ENCODE peak calls at places on chromosomes 13 and 19, in ten cellular contexts. R is adrenal gland, E is esophagus muscularis mucosa, X is A549, F is heart left ventricle, U is suprapubic skin, T is sigmoid colon, L is stomach, D is endothelial cell of umbilical vein, B is H54. V is an unnamed sample.

GRCh38 chr13:92769064-92769463 is 457.5 kb upstream of the GPC6 start:
- DNase-seq in E (no peak), U (no peak), R (no peak), L (no peak), T (no peak), D (no peak), X (no peak), B (no peak), F (no peak), V (no peak)

GRCh38 chr13:76663941-76664340 is 222.3 kb downstream of the KCTD12 start:
- DNase-seq in R (no peak), L (no peak), U (no peak), F (no peak), T (no peak), B (no peak), X (no peak), E (no peak), D (no peak), V (no peak)

GRCh38 chr19:31938675-31939074 is 406.7 kb upstream of the ZNF507 start:
- DNase-seq in L (no peak), R (no peak), F (no peak), D (no peak), E (no peak), X (no peak), U (no peak), B (no peak), T (no peak), V (no peak)

GRCh38 chr19:12610540-12611360 is at the start of the genes ZNF490 and ZNF791:
- DNase-seq in U (peak), D (peak), L (peak), B (peak), R (peak), F (peak), E (peak), T (peak), X (peak), V (peak)

GRCh38 chr19:33348301-33349010 is 25.1 kb upstream of the CEBPG start:
- DNase-seq in X (no peak), R (no peak), B (peak), D (no peak), L (no peak), E (no peak), U (no peak), T (no peak), F (no peak), V (no peak)

GRCh38 chr13:98813993-98814392 is 61.5 kb upstream of the SLC15A1 start:
- DNase-seq in R (no peak), D (no peak), F (no peak), E (no peak), L (no peak), B (no peak), T (no peak), X (no peak), U (no peak), V (no peak)

GRCh38 chr13:27374126-27374613 is 50.2 kb upstream of the GTF3A start:
- DNase-seq in D (no peak), B (no peak), T (no peak), U (no peak), X (no peak), L (no peak), R (no peak), E (no peak), F (no peak), V (no peak)

GRCh38 chr13:45695198-45695730 is 6.9 kb upstream of the CBY2 start:
- DNase-seq in U (no peak), F (no peak), B (no peak), E (peak), D (no peak), L (no peak), T (no peak), R (no peak), X (no peak), V (no peak)

GRCh38 chr13:44219808-44220544 is 153.6 kb upstream of the SERP2 start:
- DNase-seq in D (peak), R (peak), F (no peak), L (no peak), T (no peak), B (peak), E (no peak), X (peak), U (no peak), V (no peak)

GRCh38 chr13:91618315-91618714 is 219.9 kb downstream of the GPC5 start:
- DNase-seq in E (no peak), F (no peak), B (no peak), D (no peak), X (no peak), T (no peak), R (no peak), U (no peak), L (no peak), V (no peak)

GRCh38 chr19:1256646-1257474 is 8.5 kb downstream of the MIDN start:
- DNase-seq in R (no peak), B (no peak), L (no peak), X (no peak), F (no peak), T (no peak), E (no peak), U (no peak), D (no peak), V (no peak)

GRCh38 chr19:1258707-1259205 is 10.4 kb downstream of the MIDN start:
- DNase-seq in B (no peak), X (peak), D (no peak), T (no peak), E (no peak), F (no peak), R (no peak), U (no peak), L (no peak), V (no peak)

GRCh38 chr19:1259206-1259872 is 9.8 kb upstream of the CIRBP start:
- DNase-seq in E (no peak), T (peak), B (peak), D (peak), L (peak), X (peak), U (peak), F (peak), R (peak), V (no peak)

GRCh38 chr19:1257475-1258160 is 9.2 kb downstream of the MIDN start:
- DNase-seq in E (no peak), L (no peak), U (no peak), R (no peak), B (no peak), T (no peak), X (no peak), D (no peak), F (no peak), V (no peak)

GRCh38 chr19:1258161-1258492 is 9.7 kb downstream of the MIDN start:
- DNase-seq in U (no peak), T (no peak), E (no peak), R (no peak), F (no peak), X (no peak), B (no peak), D (no peak), L (no peak), V (no peak)
- TF ChIP-seq POLR2A in U (no peak), T (no peak), E (no peak), R (no peak), F (no peak), X (no peak), B (no peak), D (no peak), L (no peak), V (no peak)

GRCh38 chr19:7500811-7501450 is 12.1 kb upstream of the PEX11G start:
- DNase-seq in D (peak), E (no peak), X (peak), F (no peak), L (peak), T (no peak), U (no peak), R (peak), B (no peak), V (peak)
- TF ChIP-seq POLR2A in D (no peak), E (no peak), X (peak), F (no peak), L (no peak), T (no peak), U (no peak), R (no peak), B (no peak), V (no peak)

GRCh38 chr19:49011194-49011593 is 5.7 kb downstream of the LHB start:
- DNase-seq in T (no peak), X (no peak), E (no peak), U (no peak), F (no peak), B (no peak), R (no peak), L (no peak), D (no peak), V (no peak)

GRCh38 chr19:49014870-49015255 is 2.0 kb downstream of the LHB start:
- DNase-seq in X (no peak), R (no peak), B (no peak), L (no peak), D (no peak), U (no peak), E (no peak), F (no peak), T (no peak), V (no peak)

GRCh38 chr19:49017041-49017665 is at the start of gene LHB:
- DNase-seq in U (no peak), B (no peak), T (no peak), R (no peak), E (no peak), F (no peak), L (no peak), X (no peak), D (no peak), V (no peak)

GRCh38 chr19:49016067-49016839 is 638 bp downstream of the LHB start:
- DNase-seq in D (no peak), E (no peak), R (no peak), T (no peak), F (no peak), U (no peak), X (no peak), B (no peak), L (no peak), V (no peak)

GRCh38 chr19:49014123-49014869 is 2.6 kb downstream of the LHB start:
- DNase-seq in F (no peak), U (no peak), T (no peak), L (no peak), B (no peak), E (no peak), X (no peak), D (no peak), R (peak), V (no peak)
- TF ChIP-seq POLR2A in F (no peak), U (no peak), T (no peak), L (no peak), B (no peak), E (no peak), X (no peak), D (no peak), R (no peak), V (no peak)

DNA sequence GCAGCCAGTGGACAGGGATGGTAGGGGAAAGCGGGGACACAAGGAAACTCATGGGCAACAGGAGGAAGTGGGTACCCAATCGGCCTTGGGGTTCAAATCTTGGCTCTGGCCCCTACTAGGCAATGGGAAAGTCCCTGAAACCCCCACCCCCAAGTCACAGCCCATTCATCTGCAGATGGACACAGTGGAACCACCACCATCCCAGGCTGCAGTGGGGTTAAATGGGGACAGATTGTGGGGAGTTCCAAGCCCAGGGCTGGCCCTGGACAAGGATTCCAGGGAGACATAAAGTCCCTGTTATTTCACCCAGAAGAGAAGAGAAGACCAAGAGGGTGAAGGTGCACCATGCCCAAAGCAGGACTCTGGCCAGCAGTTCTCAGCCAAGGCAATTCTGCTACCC is 48.5 kb downstream of the CPAMD8 start:
- DNase-seq in X (no peak), L (no peak), U (no peak), F (no peak), D (no peak), T (no peak), E (no peak), R (no peak), B (no peak), V (no peak)
- TF ChIP-seq POLR2A in X (no peak), L (no peak), U (no peak), F (no peak), D (no peak), T (no peak), E (no peak), R (no peak), B (no peak), V (no peak)

DNA sequence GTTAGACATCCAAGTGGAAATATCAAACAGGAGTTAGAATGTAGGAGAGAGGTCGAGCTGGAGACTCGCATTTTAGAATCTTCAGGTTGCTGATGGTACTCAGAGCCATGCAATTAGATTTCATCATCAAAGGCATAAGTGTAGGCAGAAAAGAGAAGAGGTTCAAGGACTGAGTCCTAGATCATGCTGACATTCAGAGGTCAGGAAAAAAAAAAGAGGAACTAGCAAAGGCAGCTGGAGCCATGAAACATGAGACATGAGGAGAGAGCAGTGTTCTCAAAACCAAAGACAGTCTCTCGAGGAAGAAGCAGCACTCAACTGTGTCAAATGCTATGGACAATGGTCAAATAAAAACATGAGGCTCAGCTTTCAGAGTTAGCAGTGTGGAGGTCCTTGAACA is 12.4 kb upstream of the TPP2 start:
- DNase-seq in D (no peak), F (no peak), E (no peak), R (no peak), X (no peak), U (no peak), L (no peak), B (no peak), T (no peak), V (no peak)
- TF ChIP-seq POLR2A in D (no peak), F (no peak), E (no peak), R (no peak), X (no peak), U (no peak), L (no peak), B (no peak), T (no peak), V (no peak)

DNA sequence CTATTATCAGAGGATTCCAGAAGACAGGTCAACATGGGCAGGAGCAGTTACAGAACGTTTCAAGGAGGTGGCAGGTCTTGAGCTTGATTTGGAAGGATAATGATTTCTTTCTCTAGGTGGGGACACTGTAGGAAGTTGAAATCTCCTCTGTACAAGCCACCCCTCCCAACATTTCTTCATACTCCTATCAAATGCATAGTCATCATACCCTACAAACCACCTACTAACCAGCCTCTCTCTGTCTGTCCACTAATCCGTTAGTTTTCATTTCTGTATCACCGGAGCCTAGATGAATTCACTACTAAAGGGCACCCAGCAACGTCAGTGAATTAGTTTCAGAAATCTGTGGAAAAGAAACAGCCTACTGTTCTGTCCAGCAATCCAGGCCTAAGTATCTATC is 1.3 kb downstream of the ATP7B start:
- DNase-seq in L (no peak), E (no peak), T (no peak), D (no peak), X (no peak), U (no peak), R (no peak), F (no peak), B (no peak), V (no peak)
- TF ChIP-seq POLR2A in L (no peak), E (no peak), T (no peak), D (no peak), X (no peak), U (no peak), R (no peak), F (no peak), B (no peak), V (no peak)

DNA sequence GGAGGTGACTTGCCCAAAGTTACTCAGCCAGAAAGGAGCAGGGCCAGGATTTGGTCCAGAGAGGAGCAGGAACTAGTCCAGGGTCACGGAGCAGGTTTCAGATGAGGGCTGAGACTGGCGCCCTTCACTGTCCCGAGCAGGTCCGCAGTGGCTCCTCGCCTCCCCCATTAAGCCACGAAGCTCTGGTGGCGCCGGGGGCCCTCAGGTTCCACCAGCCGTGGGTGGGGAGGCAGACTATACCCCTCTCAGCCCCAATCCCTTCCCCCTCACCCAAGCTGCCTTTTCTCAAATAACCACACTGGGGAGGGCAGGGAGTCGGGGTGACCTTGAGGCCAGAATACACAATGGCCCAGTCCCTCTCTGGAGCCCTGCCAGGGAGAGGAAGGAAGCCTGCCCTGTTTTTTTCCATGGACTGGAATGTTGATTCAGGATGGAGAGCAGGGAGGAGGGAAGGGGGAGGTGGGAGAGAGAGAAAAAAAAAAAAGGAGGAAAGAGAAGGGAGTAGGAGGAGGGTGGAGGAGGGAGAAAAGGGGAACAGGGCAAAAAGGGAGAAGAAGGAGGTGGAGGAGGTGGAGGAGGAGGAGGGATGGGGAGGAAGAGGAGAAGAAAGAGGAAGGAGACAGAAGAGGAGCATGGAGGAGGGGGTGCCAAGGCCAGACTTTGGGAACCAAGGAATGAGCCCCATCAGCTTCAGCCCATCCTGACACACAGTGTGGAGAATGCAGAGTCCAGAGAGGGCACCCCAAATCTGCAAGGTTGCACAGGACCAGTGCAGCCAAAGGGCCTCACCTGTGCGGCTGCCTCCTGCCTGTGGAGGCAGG is 19.7 kb downstream of the CEACAM16 start:
- DNase-seq in L (peak), E (no peak), T (peak), D (peak), R (peak), X (peak), B (peak), F (peak), U (no peak), V (peak)
- TF ChIP-seq POLR2A in L (no peak), E (no peak), T (no peak), D (no peak), R (no peak), X (peak), B (no peak), F (no peak), U (no peak), V (no peak)

DNA sequence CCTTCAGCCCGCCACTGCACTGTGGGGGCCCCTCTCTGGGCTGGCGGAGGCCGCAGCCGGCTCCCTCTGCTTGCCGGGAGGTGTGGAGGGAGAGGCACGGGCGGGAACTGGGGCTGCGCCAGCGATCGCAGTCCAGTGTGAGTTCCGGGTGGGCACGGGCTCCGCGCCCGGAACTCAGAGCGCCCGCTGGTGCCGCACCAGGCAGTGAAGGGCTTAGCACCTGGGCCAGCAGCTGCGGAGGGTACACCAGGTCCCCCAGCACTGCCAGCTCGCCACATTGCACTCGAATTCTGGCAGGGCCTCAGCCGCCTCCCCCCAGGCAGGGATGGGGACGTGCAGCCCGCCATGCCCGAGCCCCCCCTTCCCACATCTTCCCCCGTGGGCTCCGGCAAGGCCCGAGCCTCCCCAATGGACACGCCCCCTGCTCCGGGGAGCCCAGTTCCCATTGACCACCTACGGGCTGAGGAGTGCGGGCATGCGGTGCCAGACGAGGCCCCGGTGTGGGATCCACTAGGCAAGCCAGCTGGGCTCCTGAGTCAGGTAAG is 135.9 kb upstream of the RFC3 start:
- DNase-seq in U (no peak), R (no peak), E (no peak), F (no peak), D (no peak), X (no peak), T (no peak), B (no peak), L (no peak), V (no peak)
- TF ChIP-seq POLR2A in U (no peak), R (no peak), E (no peak), F (no peak), D (no peak), X (no peak), T (no peak), B (no peak), L (no peak), V (no peak)

GRCh38 chr13:39095500-39095899 is 57.2 kb downstream of the NHLRC3 start:
- DNase-seq in E (no peak), D (no peak), L (no peak), R (no peak), U (no peak), T (no peak), X (no peak), F (no peak), B (no peak), V (no peak)
- TF ChIP-seq POLR2A in E (no peak), D (no peak), L (no peak), R (no peak), U (no peak), T (no peak), X (no peak), F (no peak), B (no peak), V (no peak)

GRCh38 chr19:20051841-20052768 is 12.8 kb upstream of the ZNF682 start:
- DNase-seq in F (peak), X (no peak), B (peak), R (peak), T (peak), D (peak), E (peak), U (peak), L (peak), V (peak)
- TF ChIP-seq POLR2A in F (peak), X (no peak), B (peak), R (peak), T (no peak), D (no peak), E (no peak), U (no peak), L (no peak), V (no peak)